ENCODE peak calls at places on chromosomes 6 and 20, in four cellular contexts. V is left ventricle myocardium inferior; R is CD8-positive, alpha-beta memory T cell; Q is psoas muscle. W is an unnamed sample. For H3K36me3, the result is how much of the 10 kb centered on the place peaks cover.

GRCh38 chr6:98808522-98809210 is 25.7 kb upstream of the POU3F2 start:
- DNase-seq in V (no peak), R (no peak), Q (no peak), W (no peak)

GRCh38 chr6:122063090-122063489 is 336.4 kb upstream of the HSF2 start:
- DNase-seq in R (no peak), V (no peak), Q (no peak), W (no peak)

GRCh38 chr6:6915219-6915618 is 192.5 kb upstream of the RREB1 start:
- DNase-seq in R (no peak), V (no peak), Q (no peak), W (peak)

GRCh38 chr6:143054329-143054728 is 6.4 kb upstream of the AIG1 start:
- DNase-seq in R (no peak), V (no peak), Q (no peak), W (no peak)

GRCh38 chr6:95091823-95092436 is 485.4 kb upstream of the MANEA start:
- DNase-seq in V (no peak), R (no peak), Q (no peak), W (peak)

GRCh38 chr20:53079483-53079810 is 107.3 kb downstream of the TSHZ2 start:
- DNase-seq in Q (no peak), V (no peak), R (no peak), W (no peak)

GRCh38 chr20:1764136-1765033 is 106.8 kb upstream of the SIRPG start:
- DNase-seq in R (peak), Q (peak), V (peak), W (peak)

GRCh38 chr6:139129284-139129683 is 5.6 kb upstream of the HECA start:
- DNase-seq in Q (no peak), V (no peak), R (no peak), W (no peak)

GRCh38 chr6:86937219-86938079 is at the start of gene HTR1E:
- DNase-seq in V (no peak), R (no peak), Q (no peak), W (peak)

GRCh38 chr6:119347466-119348307 is 1.9 kb downstream of the MAN1A1 start:
- DNase-seq in V (peak), Q (peak), R (peak), W (peak)

GRCh38 chr6:75023634-75024033 is 182.2 kb downstream of the COL12A1 start:
- DNase-seq in V (no peak), R (no peak), Q (no peak), W (no peak)

GRCh38 chr20:22698443-22698842 is 114.1 kb upstream of the FOXA2 start:
- DNase-seq in Q (no peak), R (no peak), V (no peak), W (no peak)

GRCh38 chr6:24721461-24722215 is 2.7 kb upstream of the C6orf62 start:
- DNase-seq in R (no peak), Q (peak), V (peak), W (no peak)

GRCh38 chr6:52975580-52975979 is 19.5 kb downstream of the GSTA4 start:
- DNase-seq in R (no peak), V (no peak), Q (no peak), W (no peak)

GRCh38 chr20:39825950-39826349 is 863.1 kb downstream of the MAFB start:
- DNase-seq in V (no peak), R (no peak), Q (no peak), W (no peak)

GRCh38 chr6:16331328-16332174 is 93.2 kb downstream of the GMPR start:
- DNase-seq in R (peak), V (peak), Q (peak), W (peak)

GRCh38 chr6:166626177-166627038 is 643 bp downstream of the RPS6KA2 start:
- DNase-seq in V (no peak), Q (no peak), R (peak), W (peak)

GRCh38 chr6:144331610-144332009 is 46.5 kb downstream of the UTRN start:
- DNase-seq in Q (no peak), V (no peak), R (no peak), W (no peak)

GRCh38 chr20:24665196-24665595 is 195.8 kb downstream of the SYNDIG1 start:
- DNase-seq in R (no peak), V (no peak), Q (no peak), W (no peak)

GRCh38 chr6:146957443-146957842 is 246.8 kb upstream of the STXBP5 start:
- DNase-seq in V (no peak), R (no peak), Q (no peak), W (no peak)

GRCh38 chr6:21595265-21595950 is 1.9 kb downstream of the SOX4 start:
- DNase-seq in Q (peak), V (peak), R (peak), W (peak)

GRCh38 chr6:162123797-162124196 is 603.8 kb downstream of the PRKN start:
- DNase-seq in Q (no peak), V (no peak), R (no peak), W (no peak)

GRCh38 chr20:18543216-18543615 is 24.0 kb upstream of the SMIM26 start:
- DNase-seq in R (no peak), Q (no peak), V (no peak), W (no peak)
- H3K27ac ChIP-seq in R (no peak), Q (no peak), V (no peak), W (no peak)

GRCh38 chr20:275791-276190 is 14.8 kb downstream of the C20orf96 start:
- DNase-seq in R (no peak), V (no peak), Q (no peak), W (no peak)

GRCh38 chr20:278181-278580 is 12.4 kb downstream of the C20orf96 start:
- DNase-seq in V (no peak), Q (no peak), R (no peak), W (no peak)

GRCh38 chr20:276620-277495 is 13.7 kb downstream of the C20orf96 start:
- DNase-seq in Q (no peak), V (no peak), R (no peak), W (no peak)

GRCh38 chr20:277496-277781 is 13.1 kb downstream of the C20orf96 start:
- DNase-seq in V (no peak), R (no peak), Q (no peak), W (no peak)

GRCh38 chr20:278607-279571 is 11.7 kb downstream of the C20orf96 start:
- DNase-seq in V (peak), R (no peak), Q (peak), W (no peak)
- H3K36me3 ChIP-seq in V (under half), R (under half), Q (under half), W (under half)

GRCh38 chr20:31707994-31708744 is 14.5 kb downstream of the BCL2L1 start:
- DNase-seq in R (no peak), V (peak), Q (peak), W (peak)
- H3K27ac ChIP-seq in R (no peak), V (peak), Q (peak), W (peak)

GRCh38 chr6:132725471-132725870 is 11.6 kb upstream of the VNN1 start:
- DNase-seq in R (no peak), V (no peak), Q (no peak), W (no peak)
- H3K36me3 ChIP-seq in R (under half), V (under half), Q (under half), W (under half)

GRCh38 chr6:56899753-56900152 is 55.2 kb upstream of the BEND6 start:
- DNase-seq in Q (no peak), V (no peak), R (no peak), W (no peak)
- H3K27ac ChIP-seq in Q (no peak), V (no peak), R (no peak), W (no peak)

GRCh38 chr6:82227770-82228169 is 19.8 kb downstream of the IBTK start:
- DNase-seq in V (no peak), R (no peak), Q (no peak), W (peak)
- H3K36me3 ChIP-seq in V (half or more), R (under half), Q (half or more), W (under half)

GRCh38 chr20:7897965-7898364 is 42.3 kb downstream of the HAO1 start:
- DNase-seq in R (no peak), V (no peak), Q (no peak), W (no peak)
- H3K27ac ChIP-seq in R (no peak), V (no peak), Q (no peak), W (no peak)